ENCODE peak calls at places on chromosomes 5 and 9, in nine cellular contexts. B, A, C, D, Z, S, J, T and F are unnamed samples.

GRCh38 chr5:115309751-115310370 is 13.4 kb upstream of the CCDC112 start:
- DNase-seq in T (no peak), S (peak; percentile 38), Z (no peak), D (peak; percentile 40), A (peak; percentile 50), C (no peak), B (peak; percentile 55), J (no peak), F (no peak)

GRCh38 chr9:96519095-96519494 is 69.1 kb downstream of the HABP4 start:
- DNase-seq in T (no peak), B (no peak), D (no peak), Z (no peak), S (no peak), C (no peak), J (no peak), A (no peak), F (no peak)

GRCh38 chr5:132446621-132447020 is 44.0 kb downstream of the IRF1 start:
- DNase-seq in S (no peak), T (peak; percentile 88), D (no peak), A (no peak), J (no peak), C (no peak), Z (peak; percentile 83), B (no peak), F (peak; percentile 19)

GRCh38 chr9:14906000-14906399 is 4.2 kb downstream of the FREM1 start:
- DNase-seq in C (no peak), J (no peak), Z (no peak), T (no peak), B (no peak), D (no peak), S (no peak), A (no peak), F (no peak)

GRCh38 chr5:132184588-132184987 is 43.1 kb downstream of the P4HA2 start:
- DNase-seq in C (no peak), T (no peak), Z (no peak), D (peak; percentile 49), B (no peak), J (no peak), S (no peak), A (no peak), F (no peak)

GRCh38 chr9:77793909-77794308 is 145.8 kb upstream of the GNA14 start:
- DNase-seq in B (no peak), C (no peak), D (no peak), J (no peak), A (no peak), Z (no peak), T (no peak), S (peak; percentile 17), F (peak; percentile 54)

GRCh38 chr9:96874947-96875459 is 20.7 kb upstream of the ZNF782 start:
- DNase-seq in A (peak; percentile 70), T (no peak), D (no peak), S (no peak), C (no peak), Z (no peak), J (no peak), B (peak; percentile 71), F (no peak)

GRCh38 chr9:123679330-123679987 is 250.5 kb downstream of the DENND1A start:
- DNase-seq in S (no peak), C (no peak), T (no peak), B (peak; percentile 96), J (peak; percentile 82), A (peak; percentile 96), D (no peak), Z (no peak), F (no peak)

GRCh38 chr5:154419236-154419635 is 26.6 kb upstream of the SAP30L start:
- DNase-seq in C (no peak), B (no peak), A (no peak), D (no peak), S (no peak), Z (no peak), J (no peak), T (no peak), F (no peak)

GRCh38 chr5:103389362-103389761 is 130.8 kb downstream of the MACIR start:
- DNase-seq in C (no peak), B (no peak), D (peak; percentile 22), Z (no peak), S (no peak), A (no peak), J (no peak), T (no peak), F (no peak)

GRCh38 chr5:103393131-103393754 is 134.7 kb downstream of the MACIR start:
- DNase-seq in C (no peak), B (peak; percentile 84), S (no peak), A (no peak), Z (no peak), D (peak; percentile 85), T (peak; percentile 9), J (no peak), F (no peak)

GRCh38 chr5:103385722-103386121 is 127.2 kb downstream of the MACIR start:
- DNase-seq in B (no peak), T (no peak), J (no peak), S (no peak), D (no peak), Z (no peak), C (no peak), A (no peak), F (no peak)

GRCh38 chr5:103391659-103392058 is 133.1 kb downstream of the MACIR start:
- DNase-seq in Z (no peak), D (no peak), S (no peak), J (no peak), B (no peak), A (no peak), T (no peak), C (no peak), F (no peak)

DNA sequence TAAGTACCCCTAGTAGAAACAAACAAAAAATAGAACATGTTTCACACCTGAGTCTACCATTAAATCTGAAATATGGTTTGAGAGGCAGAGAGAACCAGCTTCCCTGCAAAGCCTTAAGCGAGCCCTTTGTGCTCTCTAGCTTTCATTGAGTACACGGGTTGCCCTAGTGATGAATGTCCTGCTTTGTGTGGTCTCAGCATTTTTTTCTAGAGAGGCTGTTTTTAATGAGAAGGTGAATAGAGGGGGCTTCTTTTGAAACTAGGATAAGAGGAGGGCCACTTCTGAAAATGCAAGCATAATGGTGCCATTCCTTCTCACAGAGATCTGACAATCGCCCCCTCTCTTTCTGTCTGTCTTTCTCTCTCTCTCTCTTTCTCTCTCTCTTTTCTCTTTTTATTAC is 131.3 kb downstream of the MACIR start:
- DNase-seq in A (no peak), T (no peak), Z (no peak), D (no peak), J (no peak), C (no peak), S (no peak), B (no peak), F (no peak)
- H3K4me3 ChIP-seq in A (no peak overlapping the region), T (no peak overlapping the region), Z (no peak overlapping the region), D (no peak overlapping the region), J (no peak overlapping the region), C (no peak overlapping the region), S (no peak overlapping the region), B (no peak overlapping the region), F (no peak overlapping the region)

GRCh38 chr9:95104966-95105365 is 212.5 kb downstream of the FANCC start:
- DNase-seq in Z (no peak), B (no peak), D (no peak), T (no peak), A (no peak), S (no peak), C (no peak), J (no peak), F (no peak)

GRCh38 chr9:95105519-95106287 is 211.8 kb downstream of the FANCC start:
- DNase-seq in A (no peak), C (peak; percentile 35), J (no peak), S (no peak), B (no peak), Z (no peak), D (no peak), T (no peak), F (no peak)

GRCh38 chr9:95102572-95102971 is 214.9 kb downstream of the FANCC start:
- DNase-seq in S (no peak), T (no peak), A (no peak), Z (no peak), C (no peak), J (no peak), D (no peak), B (no peak), F (no peak)

GRCh38 chr9:95103385-95104087 is 214.0 kb downstream of the FANCC start:
- DNase-seq in D (peak; percentile 68), C (peak; percentile 66), A (no peak), S (no peak), J (no peak), Z (no peak), T (no peak), B (no peak), F (no peak)

DNA sequence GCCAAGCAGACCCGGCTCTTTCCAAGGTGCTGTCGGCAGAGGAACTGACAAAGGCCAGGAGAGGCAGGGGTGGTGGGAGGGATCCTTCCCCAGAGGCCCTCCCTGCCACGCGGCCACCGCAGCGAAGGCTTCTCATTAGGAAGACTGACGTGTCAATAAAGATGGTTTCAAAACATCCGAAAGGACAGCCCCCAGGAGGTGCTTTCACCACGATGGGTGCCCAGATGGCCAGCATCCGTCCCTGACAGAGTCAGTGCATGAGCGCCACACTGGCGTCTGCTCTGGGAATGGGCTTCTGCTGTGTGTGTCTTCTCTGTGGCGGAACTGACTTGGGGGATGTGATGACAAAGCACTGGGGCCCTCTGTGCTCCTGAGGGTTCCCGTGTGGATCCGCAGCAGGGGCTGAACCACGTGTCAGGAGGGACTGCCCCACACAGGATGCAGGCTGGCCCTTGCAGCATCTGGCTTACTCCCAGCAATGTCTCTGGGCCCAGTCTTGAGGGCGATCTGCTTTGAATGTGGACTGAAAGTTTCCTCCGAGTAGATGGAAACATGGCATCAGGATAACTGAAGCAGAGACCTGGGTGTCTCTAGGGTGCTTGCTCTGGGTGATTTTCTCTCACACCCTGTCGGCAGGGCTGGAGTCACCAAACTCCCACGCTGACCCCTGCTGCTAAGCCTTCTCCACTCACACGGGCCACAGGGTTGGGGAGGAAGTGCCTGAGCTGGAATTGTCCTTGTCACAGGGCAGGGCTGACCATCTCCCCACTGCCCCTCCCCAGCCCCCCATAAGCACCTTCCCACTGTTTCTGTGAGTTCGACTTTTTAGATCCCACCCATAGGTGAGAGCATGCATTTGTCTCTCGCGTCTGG is 213.2 kb downstream of the FANCC start:
- DNase-seq in D (no peak), C (peak; percentile 53), J (no peak), T (no peak), B (no peak), A (no peak), S (no peak), Z (no peak), F (no peak)
- H3K4me1 ChIP-seq in D (no peaks in the 10 kb centered on the region), C (no peaks in the 10 kb centered on the region), J (peaks cover 33% of the 10 kb centered on the region), T (peaks cover 30% of the 10 kb centered on the region), B (no peaks in the 10 kb centered on the region), A (no peaks in the 10 kb centered on the region), S (no peaks in the 10 kb centered on the region), Z (peaks cover 7% of the 10 kb centered on the region), F (peaks cover 55% of the 10 kb centered on the region)

GRCh38 chr5:66616495-66617222 is 20.5 kb downstream of the MAST4 start:
- DNase-seq in J (no peak), C (peak; percentile 79), S (no peak), A (no peak), Z (no peak), B (no peak), T (no peak), D (no peak), F (no peak)
- H3K27ac ChIP-seq in J (peak overlapping the region; percentile 73), C (peak overlapping the region; percentile 60), S (no peak overlapping the region), A (no peak overlapping the region), Z (peak overlapping the region; percentile 34), B (peak overlapping the region; percentile 40), T (peak overlapping the region; percentile 37), D (no peak overlapping the region), F (no peak overlapping the region)

DNA sequence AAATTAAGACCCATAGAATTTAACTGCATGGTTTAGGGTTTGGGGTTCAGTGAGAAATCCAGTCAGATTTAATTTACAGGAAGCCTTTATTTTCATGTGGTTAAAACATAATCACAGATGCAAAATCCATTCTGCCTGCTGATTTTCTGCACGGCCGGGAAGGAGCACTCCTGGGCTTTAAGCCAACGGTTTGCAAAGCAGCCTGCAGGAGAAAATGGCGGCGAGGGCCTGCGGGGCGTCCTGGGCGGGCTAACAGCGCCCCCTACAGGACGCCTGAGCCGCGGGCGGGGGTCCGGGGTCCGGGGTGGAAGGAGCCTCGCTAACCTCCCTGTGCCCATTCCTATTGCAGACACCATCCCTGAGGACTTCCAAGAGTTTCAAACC is 47.6 kb downstream of the THBS4 start:
- DNase-seq in D (peak; percentile 83), A (peak; percentile 33), T (peak; percentile 85), Z (peak; percentile 73), B (no peak), J (peak; percentile 87), C (peak; percentile 86), S (no peak), F (no peak)
- H3K4me3 ChIP-seq in D (no peak overlapping the region), A (no peak overlapping the region), T (peak overlapping the region; percentile 30), Z (peak overlapping the region; percentile 24), B (no peak overlapping the region), J (peak overlapping the region; percentile 15), C (peak overlapping the region; percentile 25), S (no peak overlapping the region), F (no peak overlapping the region)